ENCODE peak calls at places on chromosomes 13 and 19, in ten cellular contexts. L, Z, A, I, J, Y, B, P, M and U are unnamed samples.

GRCh38 chr13:26494591-26494990 is 62.9 kb upstream of the WASF3 start:
- DNase-seq in Z (no peak), Y (no peak), L (no peak), I (no peak), M (no peak), A (no peak), B (no peak), J (no peak), P (no peak), U (peak)

GRCh38 chr19:34278783-34279182 is 24.4 kb downstream of the GARRE1 start:
- DNase-seq in I (no peak), A (no peak), M (no peak), B (no peak), L (no peak), Y (no peak), P (no peak), Z (no peak), J (no peak), U (no peak)

GRCh38 chr19:384801-385169 is 24.2 kb downstream of the C2CD4C start:
- DNase-seq in L (no peak), Z (no peak), I (no peak), J (no peak), B (no peak), P (no peak), A (peak), Y (no peak), M (no peak), U (no peak)

GRCh38 chr19:47310819-47311218 is 1.2 kb downstream of the C5AR1 start:
- DNase-seq in B (no peak), J (no peak), P (no peak), L (peak), Z (no peak), A (no peak), Y (peak), M (no peak), I (no peak), U (no peak)

GRCh38 chr13:80979035-80979641 is 638.2 kb upstream of the SPRY2 start:
- DNase-seq in B (peak), P (peak), J (peak), I (peak), A (peak), L (peak), Y (no peak), M (no peak), Z (peak), U (no peak)

GRCh38 chr19:3699071-3699740 is 1.1 kb downstream of the PIP5K1C start:
- DNase-seq in I (peak), A (peak), B (peak), L (peak), J (peak), Z (no peak), P (peak), M (peak), Y (peak), U (peak)

GRCh38 chr19:55251296-55252081 is 7.3 kb downstream of the PPP6R1 start:
- DNase-seq in P (no peak), A (peak), I (no peak), B (peak), Z (peak), J (no peak), L (no peak), Y (no peak), M (no peak), U (no peak)

GRCh38 chr19:44303976-44304568 is 753 bp downstream of the ZNF235 start:
- DNase-seq in I (no peak), P (peak), M (no peak), B (no peak), Z (no peak), A (no peak), J (peak), Y (no peak), L (no peak), U (no peak)

GRCh38 chr13:21625366-21625765 is 21.4 kb upstream of the MICU2 start:
- DNase-seq in Y (no peak), M (no peak), Z (peak), P (peak), B (no peak), J (no peak), L (no peak), A (peak), I (no peak), U (no peak)

GRCh38 chr19:46574533-46574932 is 26.6 kb upstream of the CALM3 start:
- DNase-seq in P (no peak), M (no peak), B (peak), J (no peak), L (no peak), Y (no peak), Z (no peak), A (no peak), I (no peak), U (no peak)

GRCh38 chr19:46350758-46351159 is 3.9 kb downstream of the PPP5C start:
- DNase-seq in I (no peak), Y (no peak), J (no peak), M (no peak), B (no peak), A (no peak), Z (no peak), P (no peak), L (peak), U (no peak)

GRCh38 chr19:53880716-53881481 is 1.1 kb upstream of the PRKCG start:
- DNase-seq in B (no peak), M (no peak), Y (no peak), A (no peak), Z (no peak), J (no peak), I (no peak), L (no peak), P (no peak), U (no peak)

GRCh38 chr19:4052114-4052992 is 14.3 kb downstream of the ZBTB7A start:
- DNase-seq in B (no peak), L (peak), J (peak), A (no peak), M (peak), Y (peak), Z (peak), P (no peak), I (peak), U (peak)

GRCh38 chr13:30915691-30916541 is 9.8 kb downstream of the MEDAG start:
- DNase-seq in I (no peak), L (no peak), Z (no peak), M (no peak), J (no peak), P (no peak), A (no peak), Y (no peak), B (no peak), U (no peak)

GRCh38 chr19:40803857-40804782 is 5.1 kb downstream of the EGLN2 start:
- DNase-seq in P (no peak), Y (peak), L (peak), I (no peak), A (no peak), B (no peak), Z (no peak), M (no peak), J (no peak), U (no peak)

GRCh38 chr19:1766800-1767352 is 13.6 kb downstream of the ONECUT3 start:
- DNase-seq in L (no peak), I (no peak), P (no peak), Y (no peak), J (no peak), M (no peak), Z (no peak), B (no peak), A (peak), U (no peak)

GRCh38 chr13:51782026-51782710 is 21.8 kb downstream of the DHRS12 start:
- DNase-seq in Z (no peak), J (no peak), L (no peak), A (no peak), Y (no peak), I (no peak), P (no peak), B (no peak), M (no peak), U (no peak)

GRCh38 chr13:55999709-56000108 is 1141.0 kb upstream of the PRR20A start:
- DNase-seq in B (no peak), M (no peak), Y (no peak), Z (no peak), L (no peak), I (no peak), P (no peak), J (no peak), A (no peak), U (no peak)

GRCh38 chr13:93227280-93227905 is 786 bp downstream of the GPC6 start:
- DNase-seq in B (no peak), Z (no peak), P (peak), L (no peak), M (peak), Y (no peak), I (peak), A (peak), J (no peak), U (peak)

GRCh38 chr19:4295972-4296771 is 6.0 kb downstream of the TMIGD2 start:
- DNase-seq in L (no peak), I (peak), J (peak), B (no peak), Y (no peak), M (no peak), Z (no peak), P (no peak), A (no peak), U (no peak)

GRCh38 chr19:41691268-41691970 is 3.3 kb upstream of the CEACAM7 start:
- DNase-seq in Z (peak), Y (no peak), B (peak), A (no peak), L (no peak), P (no peak), M (no peak), I (no peak), J (no peak), U (no peak)

GRCh38 chr13:31201341-31202024 is 1.7 kb downstream of the B3GLCT start:
- DNase-seq in I (no peak), L (peak), A (peak), Z (no peak), P (peak), M (peak), Y (no peak), B (no peak), J (no peak), U (no peak)

GRCh38 chr13:114269281-114269770 is 12.1 kb upstream of the UPF3A start:
- DNase-seq in L (no peak), Y (no peak), J (no peak), I (no peak), B (no peak), M (no peak), A (no peak), P (no peak), Z (no peak), U (no peak)

GRCh38 chr19:34454685-34455084 is 26.5 kb downstream of the UBA2 start:
- DNase-seq in Y (no peak), P (no peak), A (no peak), I (no peak), B (no peak), Z (no peak), J (no peak), L (no peak), M (no peak), U (no peak)

GRCh38 chr13:48029859-48030258 is 7.7 kb upstream of the NUDT15 start:
- DNase-seq in M (no peak), B (no peak), Z (no peak), I (no peak), J (no peak), A (no peak), Y (no peak), P (no peak), L (no peak), U (no peak)

GRCh38 chr19:43605875-43606568 is 5.9 kb upstream of the SRRM5 start:
- DNase-seq in P (no peak), B (no peak), Z (no peak), A (no peak), Y (no peak), I (peak), J (no peak), M (no peak), L (no peak), U (no peak)

GRCh38 chr19:49196527-49197240 is 39.1 kb downstream of the TRPM4 start:
- DNase-seq in B (no peak), Y (peak), L (peak), Z (no peak), M (peak), A (no peak), J (peak), P (no peak), I (peak), U (peak)

GRCh38 chr13:31982540-31982939 is 49.0 kb upstream of the FRY start:
- DNase-seq in L (peak), Y (peak), I (no peak), A (peak), Z (peak), P (peak), J (no peak), M (peak), B (no peak), U (peak)

GRCh38 chr19:49554701-49555181 is 25.6 kb downstream of the NOSIP start:
- DNase-seq in L (peak), M (peak), Y (peak), Z (no peak), B (no peak), P (no peak), J (no peak), I (no peak), A (no peak), U (no peak)

GRCh38 chr19:16527971-16528521 is 14.2 kb downstream of the CHERP start:
- DNase-seq in I (no peak), L (no peak), A (no peak), Z (no peak), M (no peak), P (no peak), B (peak), J (no peak), Y (no peak), U (no peak)

GRCh38 chr13:45831851-45832250 is 19.7 kb downstream of the SIAH3 start:
- DNase-seq in I (no peak), M (no peak), B (no peak), P (no peak), L (no peak), Y (no peak), J (no peak), A (no peak), Z (no peak), U (no peak)

GRCh38 chr19:35069706-35070105 is 28.2 kb downstream of the HPN start:
- DNase-seq in A (no peak), I (no peak), Y (no peak), L (no peak), Z (no peak), J (no peak), P (no peak), B (no peak), M (no peak), U (no peak)

GRCh38 chr13:27194895-27195764 is 23.5 kb upstream of the USP12 start:
- DNase-seq in B (no peak), L (no peak), A (peak), J (no peak), Y (no peak), Z (peak), I (no peak), P (peak), M (no peak), U (no peak)